ENCODE peak calls at places on chromosomes 2 and 18, in five cellular contexts. S, A, I, F and B are unnamed samples.

GRCh38 chr2:227780981-227781630 is 32.5 kb upstream of the CCL20 start:
- DNase-seq in A (no peak), I (no peak), S (no peak), F (no peak), B (no peak)

GRCh38 chr2:12931211-12931844 is 214.6 kb downstream of the TRIB2 start:
- DNase-seq in A (peak), S (no peak), F (peak), I (no peak), B (no peak)

GRCh38 chr18:79788096-79789085 is 9.3 kb upstream of the KCNG2 start:
- DNase-seq in A (no peak), S (no peak), F (no peak), I (no peak), B (no peak)

GRCh38 chr2:219736196-219736595 is 108.8 kb downstream of the SLC4A3 start:
- DNase-seq in S (no peak), I (no peak), A (peak), F (no peak), B (peak)

GRCh38 chr2:55425449-55425848 is 5.8 kb upstream of the CCDC88A start:
- DNase-seq in I (no peak), S (no peak), F (no peak), A (peak), B (peak)

GRCh38 chr2:28583899-28584553 is 88.2 kb downstream of the PLB1 start:
- DNase-seq in F (peak), I (peak), A (peak), S (peak), B (peak)

GRCh38 chr2:113284481-113284880 is 5.8 kb upstream of the PAX8 start:
- DNase-seq in F (no peak), S (no peak), A (peak), I (no peak), B (no peak)

GRCh38 chr2:121333834-121334558 is 49.0 kb upstream of the TFCP2L1 start:
- DNase-seq in S (no peak), F (no peak), I (no peak), A (no peak), B (no peak)

GRCh38 chr2:109376796-109377495 is 236.8 kb downstream of the SEPTIN10 start:
- DNase-seq in F (peak), A (peak), S (no peak), I (no peak), B (no peak)

GRCh38 chr18:2083691-2084090 is 487.6 kb downstream of the METTL4 start:
- DNase-seq in S (no peak), I (no peak), A (no peak), F (no peak), B (no peak)

GRCh38 chr18:47932603-47933002 is 2.1 kb upstream of the SMAD2 start:
- DNase-seq in I (no peak), F (no peak), A (no peak), S (no peak), B (no peak)

GRCh38 chr18:22488554-22488953 is 70.8 kb upstream of the CTAGE1 start:
- DNase-seq in I (no peak), S (no peak), F (no peak), A (no peak), B (no peak)

GRCh38 chr2:3288455-3289163 is 89.0 kb downstream of the EIPR1 start:
- DNase-seq in S (no peak), I (no peak), F (no peak), A (no peak), B (no peak)

GRCh38 chr18:34322365-34323289 is 97.9 kb upstream of the NOL4 start:
- DNase-seq in S (no peak), F (no peak), A (no peak), I (no peak), B (peak)

GRCh38 chr2:150624001-150624401 is 136.5 kb upstream of the RND3 start:
- DNase-seq in I (no peak), F (no peak), S (no peak), A (no peak), B (no peak)

GRCh38 chr2:46504221-46504620 is 24.9 kb downstream of the TMEM247 start:
- DNase-seq in A (no peak), I (no peak), S (no peak), F (no peak), B (no peak)